ENCODE peak calls at places on chromosomes 1 and 21, in seven cellular contexts. One of them, this sample, is unnamed.

GRCh38 chr1:46508760-46509159 is 19.1 kb downstream of the DMBX1 start:
- DNase-seq in mesendoderm: no peak
- DNase-seq in IMR-90: peak
- DNase-seq in H9: no peak
- DNase-seq in mesenchymal stem cell: no peak
- DNase-seq in neuronal stem cell: no peak
- DNase-seq in trophoblast cell: no peak
- DNase-seq in this sample: no peak

GRCh38 chr1:203351037-203351625 is at the start of gene FMOD:
- DNase-seq in mesendoderm: peak
- DNase-seq in IMR-90: peak
- DNase-seq in H9: peak
- DNase-seq in mesenchymal stem cell: peak
- DNase-seq in neuronal stem cell: no peak
- DNase-seq in trophoblast cell: no peak
- DNase-seq in this sample: no peak

GRCh38 chr1:1068374-1069060 is 5.6 kb downstream of the RNF223 start:
- DNase-seq in mesendoderm: no peak
- DNase-seq in IMR-90: no peak
- DNase-seq in H9: peak
- DNase-seq in mesenchymal stem cell: no peak
- DNase-seq in neuronal stem cell: no peak
- DNase-seq in trophoblast cell: peak
- DNase-seq in this sample: peak

GRCh38 chr1:87399701-87400100 is 71.0 kb downstream of the LMO4 start:
- DNase-seq in mesendoderm: no peak
- DNase-seq in IMR-90: no peak
- DNase-seq in H9: no peak
- DNase-seq in mesenchymal stem cell: no peak
- DNase-seq in neuronal stem cell: no peak
- DNase-seq in trophoblast cell: no peak
- DNase-seq in this sample: no peak

GRCh38 chr1:31712625-31713024 is 8.8 kb upstream of the COL16A1 start:
- DNase-seq in mesendoderm: peak
- DNase-seq in IMR-90: peak
- DNase-seq in H9: no peak
- DNase-seq in mesenchymal stem cell: peak
- DNase-seq in neuronal stem cell: no peak
- DNase-seq in trophoblast cell: peak
- DNase-seq in this sample: no peak

GRCh38 chr21:37552496-37553399 is 186.2 kb downstream of the DYRK1A start:
- DNase-seq in mesendoderm: no peak
- DNase-seq in IMR-90: no peak
- DNase-seq in H9: no peak
- DNase-seq in mesenchymal stem cell: no peak
- DNase-seq in neuronal stem cell: no peak
- DNase-seq in trophoblast cell: no peak
- DNase-seq in this sample: no peak

GRCh38 chr21:42481169-42481568 is 14.9 kb downstream of the RSPH1 start:
- DNase-seq in mesendoderm: no peak
- DNase-seq in IMR-90: no peak
- DNase-seq in H9: no peak
- DNase-seq in mesenchymal stem cell: no peak
- DNase-seq in neuronal stem cell: no peak
- DNase-seq in trophoblast cell: no peak
- DNase-seq in this sample: no peak

GRCh38 chr21:18411565-18411964 is 8.0 kb upstream of the TMPRSS15 start:
- DNase-seq in mesendoderm: no peak
- DNase-seq in IMR-90: no peak
- DNase-seq in H9: no peak
- DNase-seq in mesenchymal stem cell: no peak
- DNase-seq in neuronal stem cell: peak
- DNase-seq in trophoblast cell: no peak
- DNase-seq in this sample: no peak

GRCh38 chr1:147473735-147474049 is 67.6 kb upstream of the BCL9 start:
- DNase-seq in mesendoderm: no peak
- DNase-seq in IMR-90: no peak
- DNase-seq in H9: no peak
- DNase-seq in mesenchymal stem cell: no peak
- DNase-seq in neuronal stem cell: no peak
- DNase-seq in trophoblast cell: no peak
- DNase-seq in this sample: no peak

GRCh38 chr1:153346067-153346723 is 2.4 kb downstream of the PGLYRP4 start:
- DNase-seq in mesendoderm: no peak
- DNase-seq in IMR-90: no peak
- DNase-seq in H9: no peak
- DNase-seq in mesenchymal stem cell: no peak
- DNase-seq in neuronal stem cell: no peak
- DNase-seq in trophoblast cell: no peak
- DNase-seq in this sample: no peak

GRCh38 chr1:203491664-203492485 is 2.1 kb upstream of the OPTC start:
- DNase-seq in mesendoderm: peak
- DNase-seq in IMR-90: no peak
- DNase-seq in H9: no peak
- DNase-seq in mesenchymal stem cell: no peak
- DNase-seq in neuronal stem cell: no peak
- DNase-seq in trophoblast cell: no peak
- DNase-seq in this sample: no peak

GRCh38 chr1:230785643-230786405 is 38.6 kb downstream of the CAPN9 start:
- DNase-seq in mesendoderm: no peak
- DNase-seq in IMR-90: no peak
- DNase-seq in H9: no peak
- DNase-seq in mesenchymal stem cell: no peak
- DNase-seq in neuronal stem cell: no peak
- DNase-seq in trophoblast cell: no peak
- DNase-seq in this sample: no peak

GRCh38 chr1:57423135-57424131 is at the start of gene DAB1:
- DNase-seq in mesendoderm: peak
- DNase-seq in IMR-90: peak
- DNase-seq in H9: peak
- DNase-seq in mesenchymal stem cell: peak
- DNase-seq in neuronal stem cell: peak
- DNase-seq in trophoblast cell: no peak
- DNase-seq in this sample: peak

DNA sequence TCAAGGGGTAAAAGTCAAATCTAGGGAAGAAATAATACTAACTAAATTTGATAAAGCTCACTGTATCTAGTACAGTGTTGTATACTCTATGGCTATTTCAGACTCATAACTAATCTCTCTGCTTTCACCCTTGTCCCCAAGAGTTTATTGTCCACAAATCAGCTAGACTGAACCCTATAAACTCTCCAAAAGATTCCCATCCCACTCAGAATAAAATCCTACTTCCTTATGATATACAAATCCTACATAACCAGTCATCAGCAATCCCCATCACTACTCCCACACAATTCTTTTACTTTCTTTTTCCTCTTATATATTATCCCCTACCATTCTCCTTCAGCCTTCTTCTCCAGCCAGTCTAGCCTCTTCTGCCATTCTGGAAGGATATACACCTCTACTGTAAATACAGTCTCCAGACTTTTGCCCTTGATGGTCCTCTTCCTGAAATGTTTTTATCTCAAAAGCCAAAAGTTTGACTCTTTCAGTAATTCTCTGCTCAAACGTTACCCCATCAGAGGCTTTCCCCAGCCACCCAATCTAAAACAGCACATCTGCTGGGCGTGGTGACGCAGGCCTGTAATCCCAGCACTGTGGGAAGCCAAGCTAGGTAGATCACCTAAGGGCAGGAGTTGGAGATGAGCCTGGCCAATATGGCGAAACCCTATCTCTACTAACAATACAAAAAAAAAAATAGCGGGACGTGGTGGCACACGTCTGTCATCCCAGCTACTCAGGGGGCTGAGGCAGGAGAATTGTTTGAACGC is 41.6 kb downstream of the ABL2 start:
- DNase-seq in mesendoderm: no peak
- DNase-seq in IMR-90: peak
- DNase-seq in H9: no peak
- DNase-seq in mesenchymal stem cell: no peak
- DNase-seq in neuronal stem cell: no peak
- DNase-seq in trophoblast cell: no peak
- DNase-seq in this sample: no peak
- H3K4ac ChIP-seq in mesendoderm: no peak
- H3K4ac ChIP-seq in IMR-90: no peak
- H3K4ac ChIP-seq in H9: no peak
- H3K4ac ChIP-seq in mesenchymal stem cell: no peak
- H3K4ac ChIP-seq in neuronal stem cell: no peak
- H3K4ac ChIP-seq in trophoblast cell: no peak
- H3K4ac ChIP-seq in this sample: no peak

GRCh38 chr1:44421374-44422028 is 16.4 kb downstream of the RNF220 start:
- DNase-seq in mesendoderm: no peak
- DNase-seq in IMR-90: no peak
- DNase-seq in H9: no peak
- DNase-seq in mesenchymal stem cell: no peak
- DNase-seq in neuronal stem cell: peak
- DNase-seq in trophoblast cell: no peak
- DNase-seq in this sample: no peak

GRCh38 chr1:44425327-44426082 is 20.4 kb downstream of the RNF220 start:
- DNase-seq in mesendoderm: no peak
- DNase-seq in IMR-90: no peak
- DNase-seq in H9: no peak
- DNase-seq in mesenchymal stem cell: no peak
- DNase-seq in neuronal stem cell: no peak
- DNase-seq in trophoblast cell: no peak
- DNase-seq in this sample: no peak

GRCh38 chr1:44422161-44422560 is 17.1 kb downstream of the RNF220 start:
- DNase-seq in mesendoderm: no peak
- DNase-seq in IMR-90: no peak
- DNase-seq in H9: no peak
- DNase-seq in mesenchymal stem cell: no peak
- DNase-seq in neuronal stem cell: no peak
- DNase-seq in trophoblast cell: no peak
- DNase-seq in this sample: no peak

GRCh38 chr1:44420535-44420934 is 15.5 kb downstream of the RNF220 start:
- DNase-seq in mesendoderm: no peak
- DNase-seq in IMR-90: no peak
- DNase-seq in H9: no peak
- DNase-seq in mesenchymal stem cell: no peak
- DNase-seq in neuronal stem cell: no peak
- DNase-seq in trophoblast cell: no peak
- DNase-seq in this sample: no peak

DNA sequence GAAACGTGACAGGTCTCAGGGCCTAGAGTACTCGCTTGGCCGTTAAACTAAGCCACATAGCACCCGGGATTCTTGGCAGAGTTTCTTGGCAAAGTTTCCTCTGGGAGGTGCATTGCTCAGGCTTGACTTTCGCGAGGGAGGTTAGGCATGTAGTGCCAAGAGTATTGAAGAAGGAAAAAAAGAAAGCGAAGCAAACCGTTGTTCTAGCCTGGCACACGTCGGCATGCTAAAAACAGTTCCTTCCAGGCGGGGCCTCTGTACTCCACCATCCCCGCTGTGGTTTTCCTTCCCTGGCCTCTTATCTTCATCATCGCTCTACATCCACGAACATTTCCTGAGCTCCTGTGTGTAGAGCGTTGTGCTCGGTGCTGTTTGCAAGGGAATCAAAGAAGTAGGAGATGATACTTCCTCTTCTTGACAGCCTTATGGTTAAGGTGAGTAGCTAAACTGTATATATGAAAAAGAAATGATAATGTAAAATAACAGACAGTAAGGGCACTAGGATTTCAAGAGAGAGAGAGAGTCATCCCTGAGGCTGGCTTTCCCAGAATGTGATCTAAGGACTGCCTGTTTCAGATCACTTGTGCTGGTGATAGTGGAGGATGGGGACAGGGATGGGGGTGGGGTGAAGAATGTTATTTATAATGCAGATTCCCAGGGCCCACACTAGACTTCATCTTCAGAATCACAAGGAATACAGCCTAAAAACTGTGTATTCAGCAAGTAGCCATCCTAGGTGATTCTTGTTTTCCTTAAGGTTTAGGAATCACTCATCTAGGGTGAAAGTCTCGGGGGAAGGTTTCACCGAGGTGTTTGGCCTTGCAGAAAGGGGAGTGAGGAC is 18.9 kb downstream of the RNF220 start:
- DNase-seq in mesendoderm: no peak
- DNase-seq in IMR-90: peak
- DNase-seq in H9: no peak
- DNase-seq in mesenchymal stem cell: no peak
- DNase-seq in neuronal stem cell: no peak
- DNase-seq in trophoblast cell: no peak
- DNase-seq in this sample: no peak
- H3K4ac ChIP-seq in mesendoderm: no peak
- H3K4ac ChIP-seq in IMR-90: no peak
- H3K4ac ChIP-seq in H9: no peak
- H3K4ac ChIP-seq in mesenchymal stem cell: no peak
- H3K4ac ChIP-seq in neuronal stem cell: no peak
- H3K4ac ChIP-seq in trophoblast cell: no peak
- H3K4ac ChIP-seq in this sample: no peak

GRCh38 chr1:12353981-12354380 is 124.2 kb downstream of the VPS13D start:
- DNase-seq in mesendoderm: no peak
- DNase-seq in IMR-90: no peak
- DNase-seq in H9: no peak
- DNase-seq in mesenchymal stem cell: no peak
- DNase-seq in neuronal stem cell: no peak
- DNase-seq in trophoblast cell: no peak
- DNase-seq in this sample: no peak
- H3K4ac ChIP-seq in mesendoderm: no peak
- H3K4ac ChIP-seq in IMR-90: no peak
- H3K4ac ChIP-seq in H9: no peak
- H3K4ac ChIP-seq in mesenchymal stem cell: no peak
- H3K4ac ChIP-seq in neuronal stem cell: no peak
- H3K4ac ChIP-seq in trophoblast cell: no peak
- H3K4ac ChIP-seq in this sample: no peak

GRCh38 chr1:59831529-59831928 is 16.8 kb downstream of the HOOK1 start:
- DNase-seq in mesendoderm: peak
- DNase-seq in IMR-90: no peak
- DNase-seq in H9: no peak
- DNase-seq in mesenchymal stem cell: no peak
- DNase-seq in neuronal stem cell: no peak
- DNase-seq in trophoblast cell: no peak
- DNase-seq in this sample: no peak

GRCh38 chr1:59828160-59828559 is 13.4 kb downstream of the HOOK1 start:
- DNase-seq in mesendoderm: no peak
- DNase-seq in IMR-90: no peak
- DNase-seq in H9: no peak
- DNase-seq in mesenchymal stem cell: no peak
- DNase-seq in neuronal stem cell: no peak
- DNase-seq in trophoblast cell: no peak
- DNase-seq in this sample: no peak

GRCh38 chr1:59833022-59833421 is 18.3 kb downstream of the HOOK1 start:
- DNase-seq in mesendoderm: no peak
- DNase-seq in IMR-90: no peak
- DNase-seq in H9: no peak
- DNase-seq in mesenchymal stem cell: no peak
- DNase-seq in neuronal stem cell: no peak
- DNase-seq in trophoblast cell: no peak
- DNase-seq in this sample: no peak

DNA sequence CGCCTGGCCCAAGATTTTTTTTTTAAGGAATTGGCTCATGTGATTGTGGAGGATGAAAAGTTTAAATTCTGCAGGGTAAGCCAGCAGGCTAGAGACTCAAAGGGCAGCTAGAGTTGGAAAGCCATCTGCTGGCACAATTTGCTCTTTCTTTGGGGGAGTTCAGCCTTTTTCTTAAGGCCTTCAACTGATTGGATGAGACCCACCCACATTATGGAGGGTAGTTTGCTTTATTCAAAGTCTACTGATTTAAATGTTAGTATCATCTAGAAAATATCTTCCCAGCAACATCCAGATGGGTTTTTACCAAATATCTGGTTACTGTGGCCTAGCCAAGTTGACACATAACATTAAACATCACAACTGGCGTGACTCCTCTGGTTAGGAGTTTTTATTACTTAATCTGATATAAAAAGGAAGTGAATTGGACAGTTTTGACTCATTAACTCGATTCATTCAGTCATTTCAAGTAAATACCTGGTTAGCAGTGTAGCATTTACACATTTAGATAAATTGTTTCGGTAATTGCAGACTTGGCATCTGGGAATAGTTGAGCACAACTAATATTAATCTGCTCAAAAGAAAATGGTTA is 12.4 kb downstream of the HOOK1 start:
- DNase-seq in mesendoderm: no peak
- DNase-seq in IMR-90: no peak
- DNase-seq in H9: no peak
- DNase-seq in mesenchymal stem cell: no peak
- DNase-seq in neuronal stem cell: no peak
- DNase-seq in trophoblast cell: no peak
- DNase-seq in this sample: no peak
- H3K4ac ChIP-seq in mesendoderm: no peak
- H3K4ac ChIP-seq in IMR-90: no peak
- H3K4ac ChIP-seq in H9: no peak
- H3K4ac ChIP-seq in mesenchymal stem cell: no peak
- H3K4ac ChIP-seq in neuronal stem cell: no peak
- H3K4ac ChIP-seq in trophoblast cell: no peak
- H3K4ac ChIP-seq in this sample: no peak

This sample was measured in H1.